ENCODE peak calls at places on chromosome 21, in six cellular contexts. H, C, U, Z, L and D are unnamed samples.

GRCh38 chr21:27424601-27425000 is 457.7 kb upstream of the ADAMTS5 start:
- DNase-seq in H (no peak), C (no peak), U (no peak), Z (peak), L (no peak), D (peak)

GRCh38 chr21:38092033-38092432 is 164.8 kb upstream of the KCNJ15 start:
- DNase-seq in H (no peak), C (no peak), U (no peak), Z (no peak), L (no peak), D (no peak)

GRCh38 chr21:26026113-26026512 is 144.5 kb downstream of the APP start:
- DNase-seq in H (no peak), C (no peak), U (no peak), Z (no peak), L (no peak), D (no peak)

GRCh38 chr21:15063081-15063820 is 1.5 kb downstream of the NRIP1 start:
- DNase-seq in H (no peak), C (no peak), U (no peak), Z (no peak), L (peak), D (peak)

GRCh38 chr21:45019076-45019886 is 55.1 kb upstream of the ADARB1 start:
- DNase-seq in H (no peak), C (no peak), U (no peak), Z (no peak), L (no peak), D (no peak)

GRCh38 chr21:33289199-33289819 is 23.1 kb downstream of the IL10RB start:
- DNase-seq in H (no peak), C (no peak), U (no peak), Z (peak), L (no peak), D (peak)

GRCh38 chr21:34022557-34023335 is 50.6 kb upstream of the MRPS6 start:
- DNase-seq in H (no peak), C (peak), U (no peak), Z (no peak), L (peak), D (no peak)

GRCh38 chr21:25330266-25330665 is 277.0 kb downstream of the MRPL39 start:
- DNase-seq in H (no peak), C (no peak), U (peak), Z (peak), L (no peak), D (peak)

GRCh38 chr21:30194701-30195299 is 21.1 kb downstream of the CLDN8 start:
- DNase-seq in H (peak), C (no peak), U (peak), Z (peak), L (peak), D (no peak)

GRCh38 chr21:45916011-45916840 is 65.3 kb upstream of the COL6A1 start:
- DNase-seq in H (no peak), C (no peak), U (no peak), Z (no peak), L (no peak), D (no peak)

GRCh38 chr21:8989261-8989882 is 1532.0 kb upstream of the TPTE start:
- DNase-seq in H (no peak), C (no peak), U (no peak), Z (no peak), L (no peak), D (no peak)

GRCh38 chr21:26047279-26047967 is 123.1 kb downstream of the APP start:
- DNase-seq in H (no peak), C (no peak), U (no peak), Z (no peak), L (no peak), D (no peak)

GRCh38 chr21:34912022-34912933 is 136.8 kb downstream of the RUNX1 start:
- DNase-seq in H (no peak), C (no peak), U (no peak), Z (no peak), L (no peak), D (no peak)